ENCODE peak calls at places on chromosomes 13 and 19, in ten cellular contexts. S is left lung, E is epithelial cell of proximal tubule, O is fibroblast of pulmonary artery, P is AG10803, A is AG04449, U is fibroblast of villous mesenchyme, Z is HepG2, D is foreskin fibroblast, J is GM23248. X is an unnamed sample.

GRCh38 chr13:24251525-24251924 is 57.9 kb upstream of the C1QTNF9 start:
- DNase-seq in E (no peak), U (no peak), P (no peak), D (no peak), S (no peak), A (no peak), Z (no peak), O (no peak), J (no peak), X (no peak)

GRCh38 chr13:47661076-47661475 is 340.0 kb downstream of the SUCLA2 start:
- DNase-seq in E (no peak), P (peak), J (peak), Z (no peak), S (no peak), O (peak), U (peak), A (peak), D (peak), X (no peak)

GRCh38 chr19:13881692-13882418 is 4.9 kb downstream of the NANOS3 start:
- DNase-seq in D (peak), A (no peak), O (no peak), S (no peak), U (peak), J (peak), P (peak), E (no peak), Z (no peak), X (peak)

GRCh38 chr19:55255618-55256423 is 3.0 kb downstream of the PPP6R1 start:
- DNase-seq in E (no peak), D (peak), S (peak), Z (peak), U (no peak), J (peak), P (peak), O (peak), A (no peak), X (no peak)

GRCh38 chr19:15318241-15318691 is 14.1 kb downstream of the BRD4 start:
- DNase-seq in E (no peak), Z (no peak), J (peak), U (no peak), P (no peak), S (no peak), A (no peak), O (no peak), D (no peak), X (no peak)

GRCh38 chr19:2529473-2529918 is 53.6 kb downstream of the GADD45B start:
- DNase-seq in P (peak), E (no peak), O (peak), Z (peak), J (peak), D (peak), U (peak), S (peak), A (peak), X (peak)

GRCh38 chr13:69324109-69324886 is 783.3 kb upstream of the ATXN8OS start:
- DNase-seq in P (no peak), E (peak), S (no peak), J (no peak), U (no peak), Z (peak), O (peak), D (no peak), A (no peak), X (no peak)

GRCh38 chr13:112839347-112840105 is 129.5 kb upstream of the MCF2L start:
- DNase-seq in U (peak), S (no peak), E (no peak), Z (no peak), D (peak), O (peak), J (peak), P (peak), A (peak), X (no peak)

GRCh38 chr13:98466634-98467236 is 110.2 kb downstream of the STK24 start:
- DNase-seq in J (peak), U (peak), S (no peak), E (no peak), O (peak), Z (peak), A (no peak), D (peak), P (peak), X (peak)

GRCh38 chr19:7869910-7870511 is 4.2 kb downstream of the PRR36 start:
- DNase-seq in J (peak), E (no peak), Z (peak), S (no peak), P (no peak), A (no peak), D (peak), U (peak), O (peak), X (peak)

GRCh38 chr19:17445526-17446165 is 2.8 kb downstream of the TMEM221 start:
- DNase-seq in A (no peak), Z (no peak), J (no peak), E (no peak), P (no peak), S (no peak), O (no peak), U (no peak), D (no peak), X (no peak)

GRCh38 chr13:19713186-19713965 is 69.4 kb downstream of the PSPC1 start:
- DNase-seq in D (peak), J (peak), O (peak), P (peak), S (no peak), U (peak), Z (no peak), A (peak), E (no peak), X (peak)

GRCh38 chr13:77339408-77339807 is 12.5 kb upstream of the MYCBP2 start:
- DNase-seq in E (no peak), A (no peak), D (no peak), Z (no peak), S (no peak), U (no peak), J (no peak), P (no peak), O (no peak), X (no peak)

GRCh38 chr19:14073925-14074838 is 1.6 kb downstream of the MISP3 start:
- DNase-seq in P (no peak), S (no peak), J (peak), Z (no peak), A (no peak), U (no peak), D (peak), E (no peak), O (no peak), X (no peak)

GRCh38 chr13:41562541-41563178 is 105.3 kb downstream of the RGCC start:
- DNase-seq in Z (no peak), J (no peak), P (no peak), U (no peak), S (no peak), O (no peak), D (peak), A (no peak), E (no peak), X (no peak)

GRCh38 chr13:105552078-105552477 is 983.4 kb downstream of the EFNB2 start:
- DNase-seq in Z (no peak), S (no peak), U (no peak), J (no peak), E (no peak), P (no peak), O (no peak), D (no peak), A (no peak), X (no peak)

GRCh38 chr19:28736528-28736927 is 476.4 kb downstream of the UQCRFS1 start:
- DNase-seq in O (no peak), U (no peak), P (no peak), Z (no peak), J (no peak), E (no peak), D (no peak), A (no peak), S (no peak), X (no peak)

DNA sequence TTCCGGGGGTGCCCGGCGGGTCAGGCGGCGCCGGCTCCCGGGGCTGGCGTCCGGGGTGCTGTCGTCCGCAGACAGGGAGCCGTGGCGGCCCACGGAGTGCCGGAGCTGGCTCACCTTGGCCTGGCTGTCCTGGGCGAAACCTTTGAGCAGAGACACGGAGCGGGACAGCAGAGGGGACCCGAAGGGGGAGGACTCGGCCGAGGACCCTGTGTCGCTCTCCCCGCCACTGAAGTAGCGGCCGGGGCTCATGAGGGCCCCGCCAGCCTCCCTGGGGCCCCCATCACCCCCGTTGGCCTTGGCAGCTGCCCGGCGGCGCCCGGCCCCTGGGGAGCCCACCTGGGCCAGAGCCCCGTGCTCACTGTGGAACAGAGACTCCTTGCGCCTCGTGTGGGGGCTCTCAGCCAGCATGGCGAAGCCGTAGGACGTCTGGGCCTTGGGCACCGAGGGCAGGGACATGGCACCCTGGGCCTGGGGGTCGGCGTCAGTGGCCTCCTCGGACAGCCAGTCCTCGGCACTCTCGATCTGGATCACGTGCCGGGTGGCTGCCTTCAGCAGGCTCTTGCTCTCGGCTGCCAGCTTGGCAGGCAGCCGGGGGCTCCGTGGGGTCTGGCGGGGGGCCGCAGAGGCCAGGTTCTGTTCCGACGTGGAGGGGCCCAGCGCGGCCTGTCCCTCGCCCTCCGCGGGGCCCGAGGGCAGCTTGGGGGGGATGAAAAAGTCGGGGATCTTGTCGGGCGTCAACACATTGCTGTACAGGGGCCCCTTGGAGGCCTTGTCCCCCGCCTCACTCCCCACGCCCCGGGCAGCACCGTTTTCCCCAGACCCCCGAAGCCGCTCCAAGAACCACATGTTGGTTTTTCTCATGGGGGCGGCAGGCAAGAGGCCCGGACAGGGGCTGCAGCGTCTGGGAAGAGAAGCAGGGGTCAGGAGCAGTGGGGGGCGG is 1.2 kb downstream of the C2CD4C start:
- DNase-seq in E (no peak), U (no peak), J (no peak), S (peak), P (no peak), A (no peak), Z (no peak), O (no peak), D (no peak), X (no peak)
- H3K4me3 ChIP-seq in E (no peak), U (no peak), J (no peak), S (peak), P (no peak), A (no peak), Z (no peak), O (no peak), D (no peak), X (no peak)

GRCh38 chr19:48481846-48482639 is 12.9 kb downstream of the CYTH2 start:
- DNase-seq in D (peak), P (peak), U (no peak), Z (no peak), O (no peak), J (peak), E (no peak), S (no peak), A (no peak), X (no peak)

GRCh38 chr19:48480151-48480475 is 10.9 kb downstream of the CYTH2 start:
- DNase-seq in A (no peak), S (no peak), E (no peak), D (peak), P (peak), Z (no peak), O (no peak), J (peak), U (no peak), X (no peak)

GRCh38 chr19:48481191-48481500 is 12.0 kb downstream of the CYTH2 start:
- DNase-seq in U (no peak), S (no peak), O (no peak), J (no peak), E (no peak), Z (no peak), P (peak), A (no peak), D (no peak), X (no peak)

GRCh38 chr19:48479686-48480085 is 10.5 kb downstream of the CYTH2 start:
- DNase-seq in J (no peak), E (no peak), U (no peak), P (no peak), S (no peak), D (peak), A (no peak), O (no peak), Z (no peak), X (no peak)

DNA sequence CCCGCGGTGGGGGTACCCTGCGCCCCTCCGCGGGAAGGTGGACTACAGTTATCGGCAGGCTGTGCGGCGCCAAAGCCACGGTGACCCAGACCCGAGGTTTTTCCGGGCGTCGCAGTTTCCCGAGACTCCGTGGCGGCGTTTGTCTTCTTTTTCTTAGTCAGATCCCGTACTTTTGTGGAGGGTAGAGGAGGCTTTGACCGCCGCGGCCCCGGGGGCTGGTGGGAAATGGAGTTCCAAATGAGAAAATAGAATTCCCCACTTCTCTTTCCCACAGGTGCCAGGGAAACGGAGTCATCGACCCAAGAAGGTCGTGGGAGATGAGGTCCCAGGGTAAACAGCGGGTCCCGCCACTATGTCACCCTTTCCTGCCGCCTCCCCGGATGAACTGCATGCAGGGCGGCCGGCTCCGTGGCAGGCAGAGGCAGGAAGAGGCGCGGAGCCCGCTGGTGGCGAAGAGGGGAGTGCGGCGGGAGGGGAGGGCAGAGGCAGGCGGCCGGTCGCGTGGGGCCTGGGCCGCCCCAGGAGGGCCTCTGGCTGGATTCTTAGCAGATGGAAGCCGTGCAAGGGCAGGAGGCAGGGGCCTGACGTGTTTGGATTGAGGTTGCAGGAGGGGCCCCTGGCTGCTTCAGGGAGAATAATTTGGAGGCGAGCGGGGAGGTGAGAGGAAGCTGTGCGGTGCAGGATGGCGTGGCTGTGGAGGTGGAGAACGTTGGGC is 11.5 kb downstream of the CYTH2 start:
- DNase-seq in A (no peak), E (no peak), U (peak), O (no peak), S (peak), P (peak), D (peak), J (peak), Z (no peak), X (no peak)
- H3K4me3 ChIP-seq in A (peak), E (no peak), U (peak), O (peak), S (peak), P (peak), D (peak), J (peak), Z (no peak), X (no peak)

DNA sequence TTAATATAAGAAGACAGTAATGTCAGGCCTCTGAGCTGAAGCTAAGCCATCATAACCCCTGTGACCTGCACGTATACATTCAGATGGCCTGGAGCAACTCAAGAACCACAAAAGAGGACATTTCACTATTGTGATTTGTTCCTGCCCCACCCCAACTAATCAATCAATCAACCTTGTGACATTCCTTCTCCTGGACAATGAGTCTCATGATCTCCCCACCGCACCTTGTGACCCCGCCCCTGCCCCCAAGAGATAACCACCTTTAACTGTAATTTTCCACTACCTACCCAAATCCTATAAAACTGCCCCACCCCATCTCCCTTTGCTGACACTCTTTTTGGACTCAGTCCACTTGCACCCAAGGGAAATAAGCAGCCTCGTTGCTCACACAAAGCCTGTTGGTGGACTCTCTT is 14.1 kb downstream of the CD70 start:
- DNase-seq in P (no peak), J (no peak), U (no peak), S (no peak), Z (no peak), O (no peak), A (no peak), E (no peak), D (no peak), X (no peak)
- H3K4me3 ChIP-seq in P (no peak), J (no peak), U (no peak), S (no peak), Z (no peak), O (no peak), A (no peak), E (no peak), D (no peak), X (no peak)

GRCh38 chr13:92407858-92408257 is 818.7 kb upstream of the GPC6 start:
- DNase-seq in P (no peak), O (no peak), E (no peak), S (peak), U (no peak), Z (no peak), J (no peak), A (no peak), D (no peak), X (peak)
- H3K4me3 ChIP-seq in P (no peak), O (no peak), E (no peak), S (no peak), U (no peak), Z (no peak), J (no peak), A (no peak), D (no peak), X (no peak)

GRCh38 chr19:54125713-54126112 is 10.2 kb downstream of the PRPF31 start:
- DNase-seq in S (peak), O (no peak), A (no peak), D (no peak), U (no peak), J (no peak), P (no peak), E (no peak), Z (no peak), X (no peak)

GRCh38 chr19:54129617-54129996 is 8.0 kb upstream of the CNOT3 start:
- DNase-seq in U (no peak), D (no peak), A (no peak), Z (no peak), P (no peak), S (no peak), O (no peak), E (no peak), J (no peak), X (no peak)

GRCh38 chr19:54128441-54128725 is 9.2 kb upstream of the CNOT3 start:
- DNase-seq in E (no peak), O (no peak), P (no peak), D (no peak), U (no peak), J (no peak), Z (no peak), S (no peak), A (no peak), X (no peak)

GRCh38 chr19:54128796-54129616 is 8.6 kb upstream of the CNOT3 start:
- DNase-seq in O (no peak), D (no peak), E (no peak), U (no peak), A (no peak), Z (no peak), J (no peak), S (peak), P (no peak), X (no peak)

GRCh38 chr19:54127688-54128440 is 9.7 kb upstream of the CNOT3 start:
- DNase-seq in E (no peak), P (no peak), O (no peak), U (no peak), D (no peak), Z (no peak), J (no peak), S (no peak), A (no peak), X (no peak)
- H3K4me3 ChIP-seq in E (no peak), P (no peak), O (no peak), U (no peak), D (no peak), Z (no peak), J (no peak), S (no peak), A (no peak), X (no peak)

GRCh38 chr19:10586396-10586795 is 716 bp downstream of the AP1M2 start:
- DNase-seq in Z (no peak), A (no peak), D (no peak), E (no peak), O (no peak), P (no peak), J (no peak), U (no peak), S (peak), X (no peak)
- H3K4me3 ChIP-seq in Z (no peak), A (no peak), D (no peak), E (no peak), O (no peak), P (no peak), J (no peak), U (no peak), S (peak), X (peak)

GRCh38 chr13:58858870-58859371 is 1227.4 kb downstream of the PCDH17 start:
- DNase-seq in J (no peak), S (peak), U (no peak), Z (no peak), D (no peak), O (no peak), A (no peak), E (no peak), P (no peak), X (no peak)
- H3K4me3 ChIP-seq in J (no peak), S (no peak), U (no peak), Z (no peak), D (no peak), O (no peak), A (no peak), E (no peak), P (no peak), X (no peak)

GRCh38 chr19:5536337-5536894 is 31.3 kb downstream of the TINCR start:
- DNase-seq in S (peak), J (peak), D (peak), A (no peak), U (peak), P (peak), Z (no peak), E (no peak), O (peak), X (peak)
- H3K4me3 ChIP-seq in S (no peak), J (no peak), D (no peak), A (peak), U (no peak), P (no peak), Z (no peak), E (no peak), O (no peak), X (no peak)

GRCh38 chr19:533485-534058 is 2.0 kb downstream of the CDC34 start:
- DNase-seq in U (no peak), J (peak), P (no peak), A (no peak), Z (no peak), O (no peak), S (no peak), D (no peak), E (no peak), X (no peak)
- H3K4me3 ChIP-seq in U (peak), J (peak), P (peak), A (peak), Z (peak), O (peak), S (peak), D (peak), E (peak), X (peak)